ENCODE peak calls at places on chromosomes 6 and 20, in eight cellular contexts. Y is epithelial cell of esophagus, N is cardiac fibroblast, I is heart right ventricle, E is psoas muscle, K is pancreas, V is thoracic aorta, W is GM12865. G is an unnamed sample.
A peak's percentile ranks its signal among the peaks of the same experiment; 100 is the strongest.

GRCh38 chr6:95576218-95576617 is 1.1 kb upstream of the MANEA start:
- DNase-seq in Y (no peak), N (no peak), I (no peak), E (no peak), K (no peak), V (no peak), W (peak; percentile 2), G (no peak)

GRCh38 chr20:24337551-24337950 is 131.9 kb upstream of the SYNDIG1 start:
- DNase-seq in Y (no peak), N (no peak), I (no peak), E (no peak), K (no peak), V (no peak), W (no peak), G (no peak)

GRCh38 chr6:157001716-157002115 is 224.5 kb downstream of the ARID1B start:
- DNase-seq in Y (no peak), N (no peak), I (no peak), E (no peak), K (no peak), V (no peak), W (no peak), G (no peak)

GRCh38 chr6:166006593-166007301 is 160.9 kb downstream of the TBXT start:
- DNase-seq in Y (no peak), N (peak; percentile 68), I (no peak), E (no peak), K (no peak), V (no peak), W (no peak), G (no peak)

GRCh38 chr6:33205172-33206026 is 944 bp downstream of the HSD17B8 start:
- DNase-seq in Y (peak; percentile 76), N (peak; percentile 71), I (no peak), E (peak; percentile 46), K (no peak), V (no peak), W (peak; percentile 53), G (no peak)

GRCh38 chr6:133040025-133040838 is 200.9 kb upstream of the EYA4 start:
- DNase-seq in Y (peak; percentile 42), N (peak; percentile 53), I (no peak), E (no peak), K (no peak), V (no peak), W (peak; percentile 8), G (peak; percentile 11)

GRCh38 chr6:122008105-122009100 is 391.0 kb upstream of the HSF2 start:
- DNase-seq in Y (no peak), N (peak; percentile 86), I (peak; percentile 66), E (no peak), K (no peak), V (no peak), W (no peak), G (no peak)

GRCh38 chr6:98416027-98416426 is 418.3 kb upstream of the POU3F2 start:
- DNase-seq in Y (peak; percentile 2), N (no peak), I (no peak), E (no peak), K (no peak), V (no peak), W (no peak), G (peak; percentile 4)

GRCh38 chr6:39092124-39092523 is 22.9 kb downstream of the SAYSD1 start:
- DNase-seq in Y (no peak), N (no peak), I (no peak), E (no peak), K (no peak), V (no peak), W (peak; percentile 29), G (no peak)

GRCh38 chr6:128719786-128720185 is 163.2 kb upstream of the LAMA2 start:
- DNase-seq in Y (no peak), N (no peak), I (no peak), E (no peak), K (no peak), V (no peak), W (no peak), G (no peak)

GRCh38 chr6:13242590-13242989 is 85.7 kb downstream of the TBC1D7 start:
- DNase-seq in Y (no peak), N (no peak), I (no peak), E (no peak), K (no peak), V (no peak), W (no peak), G (no peak)

GRCh38 chr6:166306378-166307081 is 1.7 kb downstream of the PRR18 start:
- DNase-seq in Y (no peak), N (no peak), I (no peak), E (no peak), K (no peak), V (no peak), W (no peak), G (no peak)

GRCh38 chr20:8527998-8528397 is 395.9 kb downstream of the PLCB1 start:
- DNase-seq in Y (peak; percentile 34), N (peak; percentile 93), I (no peak), E (no peak), K (no peak), V (no peak), W (peak; percentile 8), G (no peak)

GRCh38 chr6:1110164-1110563 is 201.7 kb upstream of the FOXQ1 start:
- DNase-seq in Y (no peak), N (no peak), I (no peak), E (no peak), K (no peak), V (no peak), W (no peak), G (no peak)

GRCh38 chr20:61753987-61754956 is 311.4 kb downstream of the TAF4 start:
- DNase-seq in Y (no peak), N (no peak), I (no peak), E (peak; percentile 18), K (no peak), V (no peak), W (no peak), G (no peak)

GRCh38 chr6:137767931-137768690 is 98.9 kb upstream of the TNFAIP3 start:
- DNase-seq in Y (peak; percentile 27), N (peak; percentile 76), I (no peak), E (no peak), K (no peak), V (no peak), W (peak; percentile 78), G (peak; percentile 46)

GRCh38 chr6:31587791-31588777 is 2.0 kb downstream of the LST1 start:
- DNase-seq in Y (no peak), N (no peak), I (no peak), E (no peak), K (no peak), V (no peak), W (peak; percentile 49), G (no peak)

GRCh38 chr20:40880063-40880715 is 148.4 kb upstream of the TOP1 start:
- DNase-seq in Y (peak; percentile 24), N (no peak), I (no peak), E (no peak), K (no peak), V (no peak), W (peak; percentile 51), G (no peak)

GRCh38 chr20:14951707-14952106 is 614.3 kb upstream of the FLRT3 start:
- DNase-seq in Y (peak; percentile 66), N (no peak), I (no peak), E (no peak), K (no peak), V (no peak), W (no peak), G (no peak)

GRCh38 chr20:49812463-49813304 is at the start of gene SLC9A8:
- DNase-seq in Y (peak; percentile 87), N (peak; percentile 93), I (peak; percentile 92), E (peak; percentile 94), K (peak; percentile 84), V (peak; percentile 91), W (peak; percentile 91), G (peak; percentile 88)
- TF ChIP-seq CTCF in Y (no peak), N (no peak), I (peak; percentile 32), E (peak; percentile 45), K (no peak), V (peak; percentile 54), W (peak; percentile 43), G (no peak)

DNA sequence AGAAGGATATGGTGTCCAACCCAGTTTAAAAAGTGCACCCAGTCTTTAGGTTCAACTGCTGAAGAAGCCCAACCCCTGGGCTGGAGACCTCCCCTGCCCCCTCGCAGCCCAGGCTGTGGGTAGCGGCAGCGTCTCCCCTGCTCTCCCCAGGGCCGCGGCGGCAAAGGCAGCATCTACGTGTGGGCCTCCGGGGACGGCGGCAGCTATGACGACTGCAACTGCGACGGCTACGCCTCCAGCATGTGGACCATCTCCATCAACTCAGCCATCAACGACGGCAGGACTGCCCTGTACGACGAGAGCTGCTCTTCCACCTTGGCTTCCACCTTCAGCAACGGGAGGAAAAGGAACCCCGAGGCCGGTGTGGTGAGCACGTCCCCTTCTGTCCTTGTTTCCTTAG is 77.6 kb downstream of the BFSP1 start:
- DNase-seq in Y (no peak), N (no peak), I (no peak), E (no peak), K (no peak), V (no peak), W (no peak), G (no peak)
- TF ChIP-seq CTCF in Y (no peak), N (no peak), I (no peak), E (no peak), K (no peak), V (no peak), W (no peak), G (no peak)

DNA sequence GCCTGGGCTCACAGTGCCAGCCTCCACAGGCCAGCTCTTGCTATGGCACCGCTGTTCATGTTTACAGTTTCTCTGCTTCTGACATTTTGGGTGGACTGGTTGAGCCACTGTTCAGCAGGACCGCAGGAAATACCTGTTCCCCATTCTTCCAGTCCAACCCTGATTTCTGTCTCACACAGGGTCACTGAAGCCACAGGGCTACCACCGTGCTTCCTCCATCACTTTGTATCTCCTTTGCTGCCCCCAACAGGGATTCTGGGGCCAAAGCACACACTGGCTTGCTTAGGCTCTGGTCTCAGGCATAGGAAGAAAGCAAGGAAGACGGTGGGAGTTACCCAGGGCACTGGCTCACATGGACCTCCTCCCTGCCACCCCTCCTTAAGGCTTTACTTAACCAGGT is 164.5 kb downstream of the UNC5CL start:
- DNase-seq in Y (peak; percentile 20), N (no peak), I (no peak), E (no peak), K (no peak), V (no peak), W (no peak), G (no peak)
- TF ChIP-seq CTCF in Y (peak; percentile 14), N (no peak), I (no peak), E (no peak), K (no peak), V (no peak), W (no peak), G (no peak)

GRCh38 chr6:116571683-116572000 is 338 bp downstream of the RWDD1 start:
- DNase-seq in Y (no peak), N (no peak), I (no peak), E (no peak), K (no peak), V (no peak), W (no peak), G (no peak)

GRCh38 chr6:116568851-116569755 is 2.2 kb upstream of the RWDD1 start:
- DNase-seq in Y (peak; percentile 27), N (no peak), I (no peak), E (no peak), K (no peak), V (no peak), W (no peak), G (no peak)

GRCh38 chr6:116572162-116572561 is 858 bp downstream of the RWDD1 start:
- DNase-seq in Y (peak; percentile 42), N (peak; percentile 46), I (peak; percentile 23), E (peak; percentile 59), K (peak; percentile 25), V (no peak), W (peak; percentile 46), G (no peak)

GRCh38 chr6:116568111-116568510 is 3.2 kb upstream of the RWDD1 start:
- DNase-seq in Y (no peak), N (no peak), I (no peak), E (no peak), K (no peak), V (no peak), W (no peak), G (no peak)

GRCh38 chr6:116570856-116571682 is at the start of gene RWDD1:
- DNase-seq in Y (peak; percentile 100), N (peak; percentile 100), I (peak; percentile 99), E (peak; percentile 100), K (peak; percentile 99), V (peak; percentile 97), W (peak; percentile 100), G (peak; percentile 97)
- TF ChIP-seq CTCF in Y (no peak), N (no peak), I (no peak), E (no peak), K (no peak), V (peak; percentile 31), W (no peak), G (no peak)

G was measured in GM13976.